ENCODE peak calls at places on chromosomes 2 and 18, in five cellular contexts. U is uterus, H is aorta, X is transverse colon, Q is lower lobe of right lung. N is an unnamed sample. For H3K4me1, the result is how much of the 10 kb centered on the place peaks cover.

GRCh38 chr18:13712400-13713131 is 13.8 kb downstream of the FAM210A start:
- DNase-seq in Q (no peak), H (no peak), U (no peak), X (no peak), N (no peak)

GRCh38 chr2:235129856-235130255 is 178.0 kb downstream of the SH3BP4 start:
- DNase-seq in X (no peak), U (no peak), Q (no peak), H (no peak), N (no peak)

GRCh38 chr2:38375711-38376345 is 1.2 kb downstream of the ATL2 start:
- DNase-seq in U (peak), Q (peak), X (no peak), H (peak), N (no peak)

GRCh38 chr2:145007673-145008263 is 487.8 kb upstream of the ZEB2 start:
- DNase-seq in Q (no peak), X (no peak), U (no peak), H (peak), N (peak)

GRCh38 chr2:166375205-166375735 is 474 bp downstream of the SCN9A start:
- DNase-seq in H (no peak), U (no peak), X (no peak), Q (no peak), N (no peak)

GRCh38 chr2:97713296-97714083 is at the start of gene ZAP70:
- DNase-seq in H (no peak), Q (no peak), U (no peak), X (no peak), N (peak)

GRCh38 chr2:235989591-235989990 is 178.6 kb downstream of the GBX2 start:
- DNase-seq in X (no peak), H (no peak), U (no peak), Q (no peak), N (no peak)

GRCh38 chr2:54569745-54570296 is 113.7 kb downstream of the SPTBN1 start:
- DNase-seq in U (no peak), H (no peak), Q (no peak), X (peak), N (peak)

GRCh38 chr2:200702646-200703118 is 109.0 kb upstream of the BZW1 start:
- DNase-seq in Q (no peak), H (no peak), X (no peak), U (no peak), N (no peak)

GRCh38 chr2:1795842-1796580 is 51.7 kb upstream of the PXDN start:
- DNase-seq in Q (no peak), H (no peak), U (no peak), X (no peak), N (no peak)

GRCh38 chr2:55771612-55772011 is 78.0 kb upstream of the PNPT1 start:
- DNase-seq in U (no peak), H (no peak), Q (no peak), X (no peak), N (no peak)

GRCh38 chr2:220641137-220641536 is 931.0 kb downstream of the EPHA4 start:
- DNase-seq in H (no peak), Q (no peak), U (no peak), X (no peak), N (no peak)

GRCh38 chr18:38611036-38611964 is 1045.7 kb upstream of the CELF4 start:
- DNase-seq in U (no peak), X (no peak), Q (no peak), H (no peak), N (no peak)

GRCh38 chr2:71466301-71467179 is 13.2 kb downstream of the DYSF start:
- DNase-seq in U (no peak), H (peak), X (no peak), Q (peak), N (no peak)

GRCh38 chr2:39515897-39516346 is 78.8 kb upstream of the MAP4K3 start:
- DNase-seq in Q (no peak), U (no peak), H (no peak), X (no peak), N (no peak)

GRCh38 chr2:39515273-39515896 is 78.3 kb upstream of the MAP4K3 start:
- DNase-seq in Q (no peak), U (no peak), H (no peak), X (no peak), N (no peak)

GRCh38 chr2:39517102-39517436 is 80.0 kb upstream of the MAP4K3 start:
- DNase-seq in U (no peak), Q (no peak), H (no peak), X (no peak), N (no peak)

GRCh38 chr2:39517622-39518021 is 80.5 kb upstream of the MAP4K3 start:
- DNase-seq in Q (no peak), U (no peak), X (no peak), H (no peak), N (no peak)

DNA sequence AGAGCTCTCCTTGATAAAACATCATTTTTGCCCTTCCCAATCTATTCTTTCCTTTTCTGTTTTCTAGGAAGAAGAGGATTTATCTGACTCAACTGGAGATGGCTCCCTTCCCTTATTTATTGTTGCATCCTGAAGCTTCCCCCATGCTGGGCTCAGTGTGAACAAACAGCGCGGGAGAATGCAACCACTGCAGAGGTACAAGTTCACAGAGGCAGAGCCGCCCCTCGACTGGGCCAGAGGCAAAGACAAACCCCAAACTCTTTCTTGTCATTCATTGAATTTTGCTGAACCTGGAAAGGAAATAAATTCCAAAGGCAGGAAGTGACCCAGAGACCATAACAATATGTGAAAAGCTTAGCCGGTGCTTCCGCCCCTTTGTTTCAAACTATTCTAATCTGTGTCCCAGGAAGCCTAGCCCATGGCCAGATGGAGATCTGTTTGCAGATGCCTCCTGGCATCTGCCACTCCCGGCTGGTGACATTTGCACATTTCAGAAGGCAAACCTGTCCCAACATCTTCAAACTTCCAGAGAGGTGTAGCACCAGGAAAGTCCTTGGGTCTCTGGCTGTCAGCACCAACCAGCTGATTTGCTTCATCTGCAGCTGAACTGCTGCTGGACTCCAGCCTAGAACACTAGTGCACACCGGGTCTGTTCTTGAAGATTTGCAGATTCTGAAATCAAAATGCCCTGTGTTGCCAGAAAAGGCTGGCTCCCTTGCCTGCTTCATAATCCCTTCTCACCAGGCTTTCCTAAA is 79.4 kb upstream of the MAP4K3 start:
- DNase-seq in U (peak), X (peak), Q (no peak), H (peak), N (no peak)
- H3K4me1 ChIP-seq in U (under half), X (under half), Q (half or more), H (under half), N (under half)

GRCh38 chr2:67135201-67135600 is 261.9 kb upstream of the ETAA1 start:
- DNase-seq in U (no peak), Q (no peak), H (no peak), X (no peak), N (no peak)
- H3K4me3 ChIP-seq in U (no peak), Q (no peak), H (no peak), X (no peak), N (no peak)

DNA sequence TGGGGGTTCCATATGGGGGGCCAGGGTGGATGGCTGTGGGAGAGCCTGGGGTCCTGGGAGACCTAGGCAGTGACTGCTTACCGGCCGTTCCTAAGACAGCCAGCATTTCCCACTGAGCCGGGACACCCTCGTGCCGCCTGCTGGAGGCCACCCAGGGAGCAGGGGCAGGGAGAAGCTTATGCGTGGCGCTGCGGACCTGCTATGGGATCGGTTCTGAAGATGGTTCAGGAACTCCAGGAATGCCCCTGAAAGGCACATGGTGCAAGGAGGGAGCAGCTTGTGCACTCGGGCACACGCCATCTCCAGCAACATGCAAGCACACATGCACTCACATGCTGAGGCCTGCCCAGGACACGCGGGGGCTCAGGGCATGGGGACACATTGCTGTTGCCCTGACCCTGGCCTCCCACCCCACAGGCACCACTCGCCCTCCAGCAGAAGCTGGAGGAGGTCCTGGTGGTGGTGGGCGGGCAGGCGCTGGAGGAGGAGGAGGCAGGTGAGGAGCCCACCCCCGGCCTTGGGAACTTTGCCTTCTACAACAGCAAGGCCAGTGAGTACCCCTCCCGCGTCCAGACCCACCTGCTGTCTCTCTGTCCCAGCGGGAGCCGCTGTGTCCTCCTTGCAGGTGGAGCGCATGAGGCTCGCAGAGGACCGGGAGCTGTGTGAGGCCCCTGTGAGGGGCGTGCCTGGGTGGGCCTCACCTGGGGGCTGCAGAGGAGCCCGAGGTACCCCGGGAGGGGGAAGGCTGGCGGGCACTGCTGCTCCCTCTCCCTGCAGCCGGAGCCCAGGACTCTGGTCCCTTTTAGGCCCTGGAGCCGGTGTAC is 4.1 kb downstream of the KLHL30 start:
- DNase-seq in Q (no peak), X (no peak), H (no peak), U (no peak), N (no peak)
- H3K4me1 ChIP-seq in Q (under half), X (under half), H (under half), U (under half), N (under half)

DNA sequence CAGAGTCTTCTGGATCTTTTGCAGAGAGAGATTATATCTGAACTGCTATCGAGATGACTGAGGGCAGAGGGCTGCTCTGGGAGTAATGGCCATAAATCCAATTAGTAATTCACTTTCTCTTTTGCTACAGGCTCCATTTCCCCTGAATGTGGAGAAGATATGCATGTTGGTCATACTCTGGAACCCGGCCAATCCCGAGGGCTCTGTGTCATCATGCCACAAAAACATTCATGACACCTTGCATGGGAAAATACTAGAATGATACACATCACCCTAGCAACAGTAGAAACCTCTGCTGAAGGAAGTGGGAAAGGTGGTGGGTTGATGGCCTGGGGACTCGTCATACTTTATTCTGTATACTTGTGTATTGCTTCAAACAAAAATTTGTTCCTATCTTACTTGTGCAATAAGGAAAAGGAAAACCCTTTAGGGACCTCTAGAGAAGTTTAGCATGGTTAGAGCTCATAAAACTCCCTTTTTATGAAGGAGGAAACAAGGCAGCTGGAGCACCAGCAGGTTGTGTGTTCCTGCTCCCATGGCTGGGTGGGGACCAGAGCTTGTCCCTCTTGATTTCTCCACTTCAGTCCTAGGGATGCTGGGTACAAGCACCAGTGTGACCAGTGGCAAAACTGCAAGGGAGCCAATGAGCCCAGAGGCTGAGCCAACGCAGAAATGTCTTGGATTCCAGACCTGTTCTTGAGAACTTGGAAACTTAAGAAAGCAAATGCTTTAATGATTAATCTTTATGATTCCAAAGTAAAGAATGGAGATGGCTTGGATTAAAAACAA is 25.9 kb downstream of the CTAGE1 start:
- DNase-seq in Q (no peak), X (peak), U (peak), H (peak), N (peak)
- H3K4me3 ChIP-seq in Q (no peak), X (no peak), U (no peak), H (no peak), N (no peak)

DNA sequence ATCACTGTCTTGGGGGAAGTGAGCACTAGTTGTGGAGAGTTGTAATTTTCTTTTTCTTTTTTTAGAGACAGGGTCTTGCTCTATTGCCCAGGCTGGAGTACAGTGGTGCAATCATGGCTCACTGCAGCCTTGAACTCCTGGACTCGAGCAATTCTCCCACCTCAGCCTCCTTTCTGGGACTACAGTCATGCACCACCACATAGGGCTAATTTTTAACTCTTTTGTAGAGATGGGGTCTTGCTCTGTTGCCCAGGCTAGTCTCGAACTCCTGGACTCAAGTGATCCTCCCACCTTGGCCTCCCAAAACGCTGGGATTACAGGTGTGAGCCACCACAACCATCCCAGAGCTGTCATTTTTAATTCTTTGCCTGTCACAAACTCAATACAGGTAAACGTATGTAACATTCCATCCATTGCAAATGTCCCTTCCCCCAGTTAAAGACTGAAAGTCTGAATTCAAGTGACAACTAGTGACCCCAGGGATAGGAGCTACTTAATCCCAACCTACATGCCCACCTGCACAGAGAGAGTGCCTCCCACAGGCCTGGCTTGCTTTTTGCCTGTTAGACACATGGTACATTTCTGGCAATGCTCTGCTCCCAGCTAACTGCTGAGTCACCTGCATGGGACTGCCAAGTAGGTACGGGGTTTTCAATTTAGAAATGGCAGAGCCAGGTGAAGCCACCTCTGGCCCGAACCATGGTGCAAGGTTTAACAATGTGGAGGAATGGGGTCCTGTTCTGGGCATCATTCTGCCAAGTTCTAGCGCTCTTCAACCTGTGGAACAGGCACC is 60.6 kb downstream of the CYB5A start:
- DNase-seq in X (no peak), Q (no peak), U (no peak), H (no peak), N (no peak)
- H3K4me1 ChIP-seq in X (under half), Q (under half), U (under half), H (under half), N (under half)

GRCh38 chr2:3204031-3204430 is 173.6 kb downstream of the EIPR1 start:
- DNase-seq in U (no peak), X (no peak), Q (no peak), H (no peak), N (no peak)
- H3K4me3 ChIP-seq in U (no peak), X (no peak), Q (no peak), H (no peak), N (no peak)

N was measured in mucosa of descending colon.